ENCODE peak calls at places on chromosomes 5 and 9, in ten cellular contexts. W is neural progenitor cell, B is sigmoid colon, M is mucosa of descending colon, X is ovary, A is uterus, P is heart right ventricle, R is adrenal gland, F is DND-41, L is IMR-90. G is an unnamed sample. For H3K4me1, the result is how much of the 10 kb centered on the place peaks cover.

GRCh38 chr9:100401042-100401441 is 25.9 kb upstream of the MSANTD3 start:
- DNase-seq in A (no peak), P (no peak), L (no peak), M (no peak), X (no peak), W (no peak), B (no peak), F (no peak), R (no peak), G (no peak)

GRCh38 chr9:25537857-25538256 is 140.4 kb downstream of the TUSC1 start:
- DNase-seq in P (no peak), B (no peak), X (no peak), A (no peak), L (no peak), W (no peak), F (no peak), M (no peak), R (no peak), G (no peak)

GRCh38 chr5:36054646-36055045 is 12.0 kb downstream of the UGT3A2 start:
- DNase-seq in X (no peak), B (no peak), W (no peak), R (no peak), L (no peak), A (no peak), M (no peak), F (peak), P (no peak), G (no peak)

GRCh38 chr9:112890106-112891081 is at the start of gene SLC46A2:
- DNase-seq in P (peak), A (no peak), R (peak), L (no peak), W (peak), B (no peak), F (no peak), M (no peak), X (no peak), G (no peak)

GRCh38 chr5:94968507-94969095 is 316.3 kb downstream of the MCTP1 start:
- DNase-seq in X (no peak), R (peak), A (no peak), F (peak), P (no peak), W (peak), L (peak), M (no peak), B (no peak), G (peak)

GRCh38 chr9:137462396-137463193 is 3.5 kb upstream of the NSMF start:
- DNase-seq in M (no peak), P (no peak), L (no peak), A (no peak), B (peak), W (no peak), R (no peak), F (no peak), X (no peak), G (no peak)

GRCh38 chr9:85662558-85662957 is 79.2 kb downstream of the AGTPBP1 start:
- DNase-seq in X (no peak), M (no peak), F (no peak), L (no peak), B (no peak), R (no peak), A (no peak), W (no peak), P (no peak), G (no peak)

GRCh38 chr9:133162802-133163558 is 734 bp downstream of the GBGT1 start:
- DNase-seq in F (no peak), R (no peak), W (peak), A (no peak), P (no peak), B (peak), M (no peak), L (no peak), X (no peak), G (no peak)

GRCh38 chr9:129584136-129584535 is 36.8 kb downstream of the C9orf50 start:
- DNase-seq in A (peak), B (peak), P (no peak), W (peak), M (no peak), F (peak), X (peak), R (peak), L (peak), G (peak)

GRCh38 chr5:132296412-132297001 is 2.3 kb downstream of the SLC22A4 start:
- DNase-seq in M (no peak), P (no peak), X (no peak), W (no peak), A (no peak), R (no peak), L (peak), B (no peak), F (no peak), G (no peak)

GRCh38 chr5:82105457-82105856 is 133.6 kb downstream of the ATG10 start:
- DNase-seq in A (no peak), X (no peak), W (peak), F (no peak), M (no peak), L (peak), B (no peak), P (no peak), R (no peak), G (no peak)

GRCh38 chr5:133324926-133325325 is 273.1 kb downstream of the HSPA4 start:
- DNase-seq in L (no peak), B (no peak), R (no peak), W (no peak), P (no peak), M (no peak), X (no peak), A (no peak), F (no peak), G (no peak)

GRCh38 chr5:39648539-39649200 is 223.9 kb upstream of the DAB2 start:
- DNase-seq in R (no peak), W (no peak), A (no peak), M (no peak), X (no peak), B (no peak), F (no peak), P (no peak), L (no peak), G (peak)

GRCh38 chr9:134187110-134187531 is 22.8 kb upstream of the RNU6ATAC start:
- DNase-seq in W (no peak), R (peak), F (no peak), P (no peak), M (no peak), B (peak), X (peak), A (no peak), L (no peak), G (no peak)

GRCh38 chr9:1701113-1701512 is 314.0 kb upstream of the SMARCA2 start:
- DNase-seq in R (no peak), M (no peak), B (no peak), X (no peak), P (no peak), L (no peak), W (no peak), F (no peak), A (no peak), G (no peak)

GRCh38 chr5:128674837-128675446 is 136.9 kb upstream of the FBN2 start:
- DNase-seq in M (no peak), P (peak), B (no peak), W (peak), A (peak), F (peak), R (peak), L (peak), X (no peak), G (peak)

GRCh38 chr5:54309751-54310432 is 481 bp downstream of the ARL15 start:
- DNase-seq in P (peak), F (peak), W (peak), L (peak), X (peak), M (peak), B (peak), R (peak), A (peak), G (peak)

GRCh38 chr9:122897969-122898368 is 7.2 kb downstream of the RC3H2 start:
- DNase-seq in R (no peak), W (no peak), P (no peak), B (no peak), F (no peak), M (no peak), A (no peak), X (no peak), L (peak), G (no peak)
- H3K4me1 ChIP-seq in R (under half), W (under half), P (under half), B (under half), F (under half), M (under half), A (under half), X (under half), L (under half), G (under half)

DNA sequence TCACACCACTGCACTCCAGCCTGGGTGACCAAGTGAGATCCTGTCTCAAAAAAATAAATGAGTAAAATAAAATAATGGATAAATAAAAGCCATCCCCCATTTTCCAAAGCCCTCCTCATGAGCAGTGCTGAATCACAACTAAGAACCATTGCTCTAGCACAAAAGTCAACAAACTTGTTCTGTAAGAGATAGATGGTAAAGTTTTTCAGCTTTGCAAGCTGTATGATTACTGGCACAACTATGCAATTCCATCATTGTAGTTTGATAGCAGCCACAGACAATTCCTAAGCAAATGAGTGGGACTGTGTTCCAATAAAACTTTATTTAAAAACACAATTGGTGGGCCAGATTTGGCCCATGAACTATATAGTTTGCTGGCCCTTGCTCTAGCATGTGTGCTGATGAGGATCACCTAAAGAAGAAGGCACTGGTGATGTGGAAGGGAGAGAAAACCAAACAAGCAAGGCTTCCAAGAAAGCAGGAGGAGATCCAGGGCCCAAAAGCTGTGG is 64.6 kb downstream of the NEURL1B start:
- DNase-seq in M (no peak), A (no peak), F (no peak), L (peak), W (no peak), R (no peak), X (no peak), B (no peak), P (no peak), G (no peak)
- H3K4me1 ChIP-seq in M (under half), A (under half), F (under half), L (under half), W (under half), R (under half), X (under half), B (under half), P (under half), G (under half)

GRCh38 chr5:1785984-1786383 is 13.7 kb downstream of the MRPL36 start:
- DNase-seq in F (no peak), L (no peak), A (no peak), P (no peak), M (no peak), B (peak), X (no peak), R (no peak), W (no peak), G (no peak)

GRCh38 chr5:1788200-1788599 is 11.4 kb downstream of the MRPL36 start:
- DNase-seq in R (no peak), L (no peak), P (no peak), F (no peak), A (peak), B (peak), X (no peak), M (no peak), W (no peak), G (no peak)

GRCh38 chr5:1788828-1789227 is 10.8 kb downstream of the MRPL36 start:
- DNase-seq in F (no peak), R (no peak), A (peak), X (no peak), B (peak), M (no peak), P (no peak), L (no peak), W (peak), G (no peak)

GRCh38 chr5:1786621-1787471 is 12.8 kb downstream of the MRPL36 start:
- DNase-seq in P (no peak), F (no peak), M (no peak), X (no peak), B (peak), A (no peak), L (no peak), W (no peak), R (no peak), G (no peak)

GRCh38 chr5:1787472-1788047 is 12.1 kb downstream of the MRPL36 start:
- DNase-seq in A (peak), L (no peak), P (no peak), B (peak), M (no peak), R (no peak), W (no peak), F (no peak), X (no peak), G (no peak)
- H3K4me1 ChIP-seq in A (under half), L (under half), P (under half), B (under half), M (under half), R (under half), W (under half), F (under half), X (under half), G (under half)

GRCh38 chr5:126056851-126057622 is 366.2 kb upstream of the GRAMD2B start:
- DNase-seq in X (no peak), B (no peak), L (no peak), P (no peak), R (no peak), M (no peak), W (no peak), A (no peak), F (no peak), G (no peak)
- H3K4me1 ChIP-seq in X (under half), B (under half), L (under half), P (under half), R (under half), M (under half), W (under half), A (under half), F (under half), G (under half)

GRCh38 chr9:14281136-14281795 is 32.7 kb downstream of the NFIB start:
- DNase-seq in B (no peak), X (no peak), L (no peak), A (no peak), F (no peak), M (no peak), R (no peak), P (no peak), W (no peak), G (no peak)

GRCh38 chr9:14278291-14278721 is 35.6 kb downstream of the NFIB start:
- DNase-seq in F (no peak), X (no peak), A (no peak), P (no peak), R (no peak), L (peak), W (no peak), M (no peak), B (no peak), G (no peak)

GRCh38 chr9:14277202-14277601 is 36.7 kb downstream of the NFIB start:
- DNase-seq in A (no peak), B (no peak), F (no peak), M (no peak), L (peak), X (no peak), R (peak), P (no peak), W (no peak), G (no peak)

GRCh38 chr9:14277761-14278160 is 36.2 kb downstream of the NFIB start:
- DNase-seq in A (no peak), W (no peak), P (no peak), R (no peak), L (no peak), B (no peak), M (no peak), F (no peak), X (no peak), G (no peak)

GRCh38 chr9:14279671-14280070 is 34.3 kb downstream of the NFIB start:
- DNase-seq in W (no peak), B (no peak), F (no peak), X (no peak), M (no peak), L (peak), R (no peak), P (no peak), A (no peak), G (no peak)
- H3K4me1 ChIP-seq in W (under half), B (half or more), F (under half), X (under half), M (under half), L (under half), R (under half), P (half or more), A (under half), G (under half)

GRCh38 chr9:125239631-125240597 is 1.2 kb downstream of the HSPA5 start:
- DNase-seq in M (no peak), B (no peak), A (no peak), P (no peak), W (no peak), F (no peak), X (no peak), L (no peak), R (no peak), G (no peak)
- H3K4me1 ChIP-seq in M (under half), B (half or more), A (under half), P (half or more), W (under half), F (under half), X (under half), L (under half), R (half or more), G (under half)

GRCh38 chr5:88804444-88804843 is 78.5 kb downstream of the MEF2C start:
- DNase-seq in A (no peak), W (no peak), L (no peak), F (no peak), B (no peak), P (no peak), X (no peak), R (no peak), M (no peak), G (no peak)

GRCh38 chr5:88806338-88806737 is 76.6 kb downstream of the MEF2C start:
- DNase-seq in L (no peak), W (no peak), X (no peak), M (no peak), B (no peak), A (no peak), F (no peak), P (no peak), R (no peak), G (no peak)

GRCh38 chr5:88805151-88805784 is 77.7 kb downstream of the MEF2C start:
- DNase-seq in W (no peak), L (no peak), A (no peak), P (no peak), F (no peak), M (no peak), B (no peak), R (no peak), X (no peak), G (no peak)

GRCh38 chr5:88807327-88807726 is 75.7 kb downstream of the MEF2C start:
- DNase-seq in R (no peak), M (no peak), B (no peak), A (no peak), W (no peak), F (no peak), L (no peak), P (no peak), X (no peak), G (no peak)

GRCh38 chr5:88808153-88808552 is 74.8 kb downstream of the MEF2C start:
- DNase-seq in R (no peak), X (no peak), P (no peak), W (no peak), L (no peak), M (no peak), F (no peak), A (no peak), B (no peak), G (no peak)
- H3K4me1 ChIP-seq in R (under half), X (under half), P (under half), W (under half), L (under half), M (under half), F (under half), A (under half), B (under half), G (under half)